ENCODE peak calls at places on chromosome 10, in seven cellular contexts. V is cerebellar cortex, S is AG10803, X is NCI-H774, K is DND-41, B is fibroblast of lung, A is germinal center. E is an unnamed sample.

GRCh38 chr10:14349081-14349480 is 18.4 kb upstream of the FRMD4A start:
- DNase-seq in V (no peak), K (no peak), X (no peak), S (no peak), B (no peak), A (no peak), E (no peak)

GRCh38 chr10:70335246-70335613 is 47.2 kb downstream of the LRRC20 start:
- DNase-seq in A (no peak), S (no peak), K (no peak), V (no peak), X (no peak), B (peak; percentile 61), E (peak; percentile 53)

GRCh38 chr10:10938676-10939075 is 79.0 kb upstream of the CELF2 start:
- DNase-seq in S (no peak), B (no peak), V (no peak), A (no peak), K (no peak), X (no peak), E (no peak)

GRCh38 chr10:1638889-1639418 is 98.4 kb downstream of the ADARB2 start:
- DNase-seq in K (no peak), S (no peak), X (peak; percentile 68), V (no peak), B (no peak), A (no peak), E (no peak)

GRCh38 chr10:59304521-59305097 is 57.7 kb downstream of the FAM13C start:
- DNase-seq in S (no peak), K (no peak), X (no peak), A (no peak), V (no peak), B (no peak), E (no peak)

GRCh38 chr10:89645742-89646172 is 715 bp upstream of the PANK1 start:
- DNase-seq in K (peak; percentile 8), V (no peak), S (no peak), X (no peak), B (no peak), A (no peak), E (no peak)

GRCh38 chr10:23439920-23440875 is 1.3 kb downstream of the OTUD1 start:
- DNase-seq in X (no peak), A (peak; percentile 44), V (peak; percentile 19), B (peak; percentile 41), K (no peak), S (peak; percentile 38), E (no peak)

GRCh38 chr10:43315096-43315495 is 48.2 kb upstream of the RASGEF1A start:
- DNase-seq in V (no peak), S (no peak), A (no peak), X (no peak), B (no peak), K (no peak), E (no peak)

GRCh38 chr10:126247454-126247975 is 140.8 kb downstream of the ADAM12 start:
- DNase-seq in X (no peak), A (no peak), K (no peak), S (peak; percentile 99), V (no peak), B (peak; percentile 99), E (peak; percentile 82)

GRCh38 chr10:93267521-93267920 is 193.8 kb downstream of the CYP26A1 start:
- DNase-seq in S (no peak), A (peak; percentile 25), V (no peak), K (no peak), B (no peak), X (no peak), E (no peak)

GRCh38 chr10:31599626-31600504 is 280.8 kb downstream of the ZEB1 start:
- DNase-seq in X (no peak), V (no peak), S (peak; percentile 56), K (no peak), A (no peak), B (no peak), E (no peak)